ENCODE peak calls at places on chromosome 16, in eight cellular contexts. B is GM18507, N is cardiac muscle cell, F is A549, P is HCT116, E is lower leg skin, Y is tibial nerve, X is non-pigmented ciliary epithelial cell. R is an unnamed sample.

GRCh38 chr16:73717266-73718057 is 579.2 kb upstream of the PSMD7 start:
- DNase-seq in B (no peak), N (no peak), F (no peak), P (no peak), E (no peak), Y (no peak), X (no peak), R (no peak)

GRCh38 chr16:70378869-70379493 is 32.3 kb downstream of the DDX19A start:
- DNase-seq in B (no peak), N (no peak), F (no peak), P (no peak), E (no peak), Y (no peak), X (no peak), R (no peak)

GRCh38 chr16:19348578-19349315 is 63.2 kb downstream of the CLEC19A start:
- DNase-seq in B (no peak), N (peak), F (no peak), P (no peak), E (no peak), Y (no peak), X (no peak), R (no peak)

GRCh38 chr16:58196898-58197313 is 1.0 kb downstream of the CSNK2A2 start:
- DNase-seq in B (no peak), N (no peak), F (no peak), P (no peak), E (no peak), Y (no peak), X (no peak), R (no peak)

GRCh38 chr16:86222965-86223551 is 287.3 kb upstream of the FOXF1 start:
- DNase-seq in B (no peak), N (no peak), F (no peak), P (no peak), E (no peak), Y (no peak), X (peak), R (no peak)

GRCh38 chr16:20301840-20302239 is 25.5 kb downstream of the GP2 start:
- DNase-seq in B (no peak), N (peak), F (no peak), P (no peak), E (no peak), Y (no peak), X (no peak), R (no peak)

GRCh38 chr16:3948378-3948995 is 68.0 kb upstream of the CREBBP start:
- DNase-seq in B (no peak), N (no peak), F (no peak), P (no peak), E (no peak), Y (no peak), X (no peak), R (no peak)

GRCh38 chr16:86252596-86252995 is 257.7 kb upstream of the FOXF1 start:
- DNase-seq in B (no peak), N (peak), F (no peak), P (peak), E (no peak), Y (no peak), X (no peak), R (no peak)

GRCh38 chr16:68668266-68668665 is 23.2 kb downstream of the CDH3 start:
- DNase-seq in B (no peak), N (no peak), F (no peak), P (no peak), E (no peak), Y (no peak), X (no peak), R (peak)

GRCh38 chr16:48300391-48300856 is 53.1 kb upstream of the ABCC11 start:
- DNase-seq in B (no peak), N (no peak), F (no peak), P (peak), E (no peak), Y (no peak), X (no peak), R (no peak)

GRCh38 chr16:87127061-87127765 is 190.0 kb downstream of the C16orf95 start:
- DNase-seq in B (no peak), N (no peak), F (no peak), P (no peak), E (no peak), Y (no peak), X (no peak), R (no peak)

GRCh38 chr16:15874745-15875314 is 13.6 kb downstream of the CEP20 start:
- DNase-seq in B (no peak), N (peak), F (peak), P (peak), E (peak), Y (peak), X (no peak), R (peak)

GRCh38 chr16:55151901-55152300 is 172.1 kb upstream of the IRX6 start:
- DNase-seq in B (no peak), N (no peak), F (no peak), P (no peak), E (no peak), Y (no peak), X (no peak), R (no peak)

GRCh38 chr16:67801889-67802288 is 4.5 kb downstream of the RANBP10 start:
- DNase-seq in B (no peak), N (no peak), F (no peak), P (no peak), E (no peak), Y (no peak), X (no peak), R (no peak)

GRCh38 chr16:86396318-86396882 is 113.9 kb upstream of the FOXF1 start:
- DNase-seq in B (no peak), N (no peak), F (no peak), P (no peak), E (no peak), Y (no peak), X (peak), R (no peak)

GRCh38 chr16:74936902-74937560 is 47.9 kb downstream of the WDR59 start:
- DNase-seq in B (peak), N (no peak), F (no peak), P (no peak), E (no peak), Y (no peak), X (peak), R (no peak)

GRCh38 chr16:2473999-2474876 is 689 bp upstream of the TBC1D24 start:
- DNase-seq in B (peak), N (peak), F (peak), P (no peak), E (no peak), Y (no peak), X (no peak), R (no peak)

GRCh38 chr16:56932588-56933265 is 785 bp downstream of the HERPUD1 start:
- DNase-seq in B (no peak), N (peak), F (peak), P (peak), E (peak), Y (peak), X (no peak), R (peak)

GRCh38 chr16:1154291-1154886 is 1.5 kb downstream of the CACNA1H start:
- DNase-seq in B (no peak), N (no peak), F (peak), P (no peak), E (no peak), Y (no peak), X (no peak), R (no peak)

GRCh38 chr16:58464916-58465731 is 34.8 kb upstream of the NDRG4 start:
- DNase-seq in B (no peak), N (peak), F (peak), P (no peak), E (no peak), Y (no peak), X (no peak), R (no peak)

GRCh38 chr16:89921699-89922476 is 1.3 kb upstream of the TUBB3 start:
- DNase-seq in B (no peak), N (peak), F (peak), P (peak), E (no peak), Y (no peak), X (peak), R (peak)

GRCh38 chr16:73057369-73058210 is 9.7 kb upstream of the ZFHX3 start:
- DNase-seq in B (no peak), N (peak), F (no peak), P (no peak), E (no peak), Y (no peak), X (no peak), R (no peak)

GRCh38 chr16:88019847-88020512 is 68.7 kb downstream of the BANP start:
- DNase-seq in B (no peak), N (no peak), F (no peak), P (no peak), E (no peak), Y (no peak), X (no peak), R (no peak)

GRCh38 chr16:70804153-70804728 is 3.3 kb upstream of the VAC14 start:
- DNase-seq in B (no peak), N (no peak), F (no peak), P (no peak), E (no peak), Y (no peak), X (peak), R (no peak)

GRCh38 chr16:70454221-70455034 is at the start of gene FCSK:
- DNase-seq in B (peak), N (peak), F (peak), P (peak), E (no peak), Y (no peak), X (no peak), R (no peak)

GRCh38 chr16:85010931-85011845 is at the start of gene ZDHHC7:
- DNase-seq in B (peak), N (peak), F (peak), P (peak), E (peak), Y (peak), X (no peak), R (peak)

GRCh38 chr16:86872833-86873232 is 294.5 kb downstream of the FOXL1 start:
- DNase-seq in B (no peak), N (peak), F (no peak), P (no peak), E (no peak), Y (no peak), X (no peak), R (no peak)

GRCh38 chr16:49484454-49484853 is 110.8 kb downstream of the C16orf78 start:
- DNase-seq in B (peak), N (peak), F (peak), P (no peak), E (peak), Y (peak), X (no peak), R (no peak)

GRCh38 chr16:8920676-8921625 is 38.8 kb downstream of the LITAFD start:
- DNase-seq in B (no peak), N (peak), F (no peak), P (no peak), E (no peak), Y (no peak), X (peak), R (no peak)

GRCh38 chr16:50884066-50884860 is 142.4 kb downstream of the CYLD start:
- DNase-seq in B (no peak), N (no peak), F (no peak), P (no peak), E (no peak), Y (no peak), X (no peak), R (peak)

GRCh38 chr16:1960665-1961630 is 1.6 kb downstream of the NDUFB10 start:
- DNase-seq in B (no peak), N (no peak), F (no peak), P (peak), E (no peak), Y (no peak), X (no peak), R (peak)

GRCh38 chr16:88197481-88198456 is 185.0 kb upstream of the ZNF469 start:
- DNase-seq in B (no peak), N (no peak), F (no peak), P (no peak), E (no peak), Y (no peak), X (no peak), R (no peak)

GRCh38 chr16:86509759-86510464 is 415 bp upstream of the FOXF1 start:
- DNase-seq in B (no peak), N (peak), F (no peak), P (no peak), E (no peak), Y (no peak), X (peak), R (no peak)

GRCh38 chr16:85986931-85987749 is 88.2 kb downstream of the IRF8 start:
- DNase-seq in B (no peak), N (peak), F (no peak), P (no peak), E (no peak), Y (no peak), X (no peak), R (no peak)

GRCh38 chr16:85027349-85027967 is at the start of gene KIAA0513:
- DNase-seq in B (peak), N (peak), F (peak), P (peak), E (peak), Y (peak), X (no peak), R (peak)

GRCh38 chr16:27228621-27229501 is 25.5 kb downstream of the KDM8 start:
- DNase-seq in B (no peak), N (peak), F (no peak), P (no peak), E (no peak), Y (no peak), X (no peak), R (no peak)